ENCODE peak calls at places on chromosomes 2 and 18, in ten cellular contexts. One of them, this sample, is unnamed.

GRCh38 chr2:96138146-96139145 is at the start of gene ASTL:
- DNase-seq in K562: peak; percentile 41
- DNase-seq in breast epithelium: peak; percentile 68
- DNase-seq in uterus: no peak
- DNase-seq in sigmoid colon: no peak
- DNase-seq in ovary: no peak
- DNase-seq in A549: peak; percentile 39
- DNase-seq in gastrocnemius medialis: no peak
- DNase-seq in GM12878: no peak
- DNase-seq in spleen: peak; percentile 84
- DNase-seq in this sample: no peak

GRCh38 chr2:107411267-107411666 is 415.4 kb upstream of the RGPD4 start:
- DNase-seq in K562: no peak
- DNase-seq in breast epithelium: no peak
- DNase-seq in uterus: no peak
- DNase-seq in sigmoid colon: no peak
- DNase-seq in ovary: no peak
- DNase-seq in A549: no peak
- DNase-seq in gastrocnemius medialis: no peak
- DNase-seq in GM12878: no peak
- DNase-seq in spleen: no peak
- DNase-seq in this sample: no peak

GRCh38 chr2:40975175-40975574 is 523.3 kb upstream of the SLC8A1 start:
- DNase-seq in K562: no peak
- DNase-seq in breast epithelium: no peak
- DNase-seq in uterus: no peak
- DNase-seq in sigmoid colon: no peak
- DNase-seq in ovary: no peak
- DNase-seq in A549: no peak
- DNase-seq in gastrocnemius medialis: no peak
- DNase-seq in GM12878: no peak
- DNase-seq in spleen: no peak
- DNase-seq in this sample: no peak

GRCh38 chr2:170996316-170996715 is 67.3 kb downstream of the GORASP2 start:
- DNase-seq in K562: no peak
- DNase-seq in breast epithelium: no peak
- DNase-seq in uterus: no peak
- DNase-seq in sigmoid colon: no peak
- DNase-seq in ovary: no peak
- DNase-seq in A549: no peak
- DNase-seq in gastrocnemius medialis: no peak
- DNase-seq in GM12878: no peak
- DNase-seq in spleen: no peak
- DNase-seq in this sample: no peak

GRCh38 chr2:86453838-86454237 is 12.7 kb downstream of the KDM3A start:
- DNase-seq in K562: no peak
- DNase-seq in breast epithelium: peak; percentile 57
- DNase-seq in uterus: no peak
- DNase-seq in sigmoid colon: no peak
- DNase-seq in ovary: no peak
- DNase-seq in A549: no peak
- DNase-seq in gastrocnemius medialis: no peak
- DNase-seq in GM12878: no peak
- DNase-seq in spleen: no peak
- DNase-seq in this sample: no peak

GRCh38 chr2:234435836-234436481 is 60.9 kb downstream of the ARL4C start:
- DNase-seq in K562: no peak
- DNase-seq in breast epithelium: no peak
- DNase-seq in uterus: no peak
- DNase-seq in sigmoid colon: no peak
- DNase-seq in ovary: no peak
- DNase-seq in A549: no peak
- DNase-seq in gastrocnemius medialis: no peak
- DNase-seq in GM12878: no peak
- DNase-seq in spleen: no peak
- DNase-seq in this sample: no peak

GRCh38 chr2:141137121-141137693 is 993.6 kb downstream of the LRP1B start:
- DNase-seq in K562: no peak
- DNase-seq in breast epithelium: no peak
- DNase-seq in uterus: no peak
- DNase-seq in sigmoid colon: no peak
- DNase-seq in ovary: no peak
- DNase-seq in A549: no peak
- DNase-seq in gastrocnemius medialis: no peak
- DNase-seq in GM12878: no peak
- DNase-seq in spleen: no peak
- DNase-seq in this sample: no peak

GRCh38 chr18:10032331-10032979 is 118.6 kb downstream of the VAPA start:
- DNase-seq in K562: no peak
- DNase-seq in breast epithelium: no peak
- DNase-seq in uterus: peak; percentile 23
- DNase-seq in sigmoid colon: no peak
- DNase-seq in ovary: peak; percentile 73
- DNase-seq in A549: no peak
- DNase-seq in gastrocnemius medialis: no peak
- DNase-seq in GM12878: no peak
- DNase-seq in spleen: peak; percentile 89
- DNase-seq in this sample: no peak

GRCh38 chr18:47387864-47388263 is 136.4 kb upstream of the SKOR2 start:
- DNase-seq in K562: no peak
- DNase-seq in breast epithelium: no peak
- DNase-seq in uterus: no peak
- DNase-seq in sigmoid colon: no peak
- DNase-seq in ovary: no peak
- DNase-seq in A549: no peak
- DNase-seq in gastrocnemius medialis: no peak
- DNase-seq in GM12878: no peak
- DNase-seq in spleen: no peak
- DNase-seq in this sample: no peak

GRCh38 chr18:47383729-47384128 is 132.3 kb upstream of the SKOR2 start:
- DNase-seq in K562: no peak
- DNase-seq in breast epithelium: no peak
- DNase-seq in uterus: no peak
- DNase-seq in sigmoid colon: no peak
- DNase-seq in ovary: no peak
- DNase-seq in A549: no peak
- DNase-seq in gastrocnemius medialis: no peak
- DNase-seq in GM12878: no peak
- DNase-seq in spleen: no peak
- DNase-seq in this sample: no peak

GRCh38 chr18:47380153-47380552 is 128.7 kb upstream of the SKOR2 start:
- DNase-seq in K562: no peak
- DNase-seq in breast epithelium: no peak
- DNase-seq in uterus: no peak
- DNase-seq in sigmoid colon: no peak
- DNase-seq in ovary: no peak
- DNase-seq in A549: no peak
- DNase-seq in gastrocnemius medialis: no peak
- DNase-seq in GM12878: no peak
- DNase-seq in spleen: no peak
- DNase-seq in this sample: no peak

DNA sequence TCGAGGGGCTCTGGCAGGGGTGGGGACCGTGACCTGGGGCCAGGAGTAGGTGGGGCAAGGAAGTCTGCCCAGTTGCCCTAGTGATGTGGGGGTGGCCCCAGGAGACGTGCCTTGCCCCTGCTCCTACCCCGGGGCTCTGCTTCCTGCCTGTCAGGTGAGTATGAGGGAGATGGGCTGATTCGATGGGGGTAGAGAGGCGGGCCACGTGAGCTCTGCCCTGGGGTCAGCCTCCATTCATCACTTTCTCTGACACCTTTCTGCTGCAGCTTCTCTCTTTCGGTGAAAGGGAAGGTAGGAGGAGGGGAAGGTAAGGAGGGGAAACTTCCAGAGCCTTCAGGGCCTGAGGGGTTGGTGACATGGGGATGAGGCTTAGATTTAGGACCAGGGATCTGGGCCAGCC is 130.7 kb upstream of the SKOR2 start:
- DNase-seq in K562: no peak
- DNase-seq in breast epithelium: no peak
- DNase-seq in uterus: no peak
- DNase-seq in sigmoid colon: no peak
- DNase-seq in ovary: no peak
- DNase-seq in A549: no peak
- DNase-seq in gastrocnemius medialis: no peak
- DNase-seq in GM12878: no peak
- DNase-seq in spleen: no peak
- DNase-seq in this sample: no peak
- H3K4me3 ChIP-seq in K562: no peak overlapping the region
- H3K4me3 ChIP-seq in breast epithelium: no peak overlapping the region
- H3K4me3 ChIP-seq in uterus: no peak overlapping the region
- H3K4me3 ChIP-seq in sigmoid colon: no peak overlapping the region
- H3K4me3 ChIP-seq in ovary: no peak overlapping the region
- H3K4me3 ChIP-seq in A549: no peak overlapping the region
- H3K4me3 ChIP-seq in gastrocnemius medialis: no peak overlapping the region
- H3K4me3 ChIP-seq in GM12878: no peak overlapping the region
- H3K4me3 ChIP-seq in spleen: no peak overlapping the region
- H3K4me3 ChIP-seq in this sample: no peak overlapping the region

DNA sequence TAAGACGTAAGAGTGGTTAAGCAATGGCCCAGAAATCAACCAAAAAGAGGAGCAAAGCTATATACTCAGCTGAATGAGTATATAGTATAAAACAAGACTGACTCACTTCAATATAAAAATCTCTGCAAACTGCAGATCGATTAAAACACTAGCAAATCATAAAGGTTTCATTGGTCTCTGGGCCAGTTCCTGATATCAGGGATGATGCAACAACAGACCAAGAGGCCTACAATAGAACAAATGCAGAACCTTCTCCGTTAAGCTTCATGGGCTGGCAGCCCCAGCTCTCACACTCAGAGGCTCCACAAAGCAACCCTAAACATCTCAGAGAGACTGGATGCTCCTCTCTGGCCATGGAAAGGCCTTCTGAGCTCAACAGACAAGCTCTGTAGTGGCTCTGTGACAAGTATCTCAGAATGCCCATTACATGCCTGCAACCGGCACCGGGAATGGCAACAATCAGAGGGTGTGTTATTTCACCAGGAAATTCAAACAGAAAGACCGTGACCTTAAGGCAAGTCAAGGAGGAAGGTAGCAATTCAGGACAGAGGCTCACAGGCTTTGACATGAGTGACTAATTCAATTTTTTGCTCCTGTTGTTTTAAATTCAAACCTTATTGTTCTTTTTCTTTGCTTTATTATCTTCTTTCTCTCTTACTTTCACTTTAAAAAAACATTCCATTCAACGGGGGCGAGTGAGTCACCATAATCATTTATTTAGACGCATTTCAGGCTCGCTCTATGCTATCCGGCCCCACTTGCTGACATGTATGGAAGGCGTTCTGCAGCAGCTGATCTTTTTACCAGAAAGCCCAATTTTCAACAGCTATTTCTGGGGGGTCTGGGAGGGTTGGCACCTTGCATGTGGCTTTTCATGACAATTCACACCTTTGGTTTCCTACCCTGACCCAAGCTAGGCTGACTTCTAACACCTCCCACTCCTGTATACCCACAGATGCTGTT is 15.1 kb downstream of the CYRIA start:
- DNase-seq in K562: no peak
- DNase-seq in breast epithelium: no peak
- DNase-seq in uterus: no peak
- DNase-seq in sigmoid colon: no peak
- DNase-seq in ovary: no peak
- DNase-seq in A549: no peak
- DNase-seq in gastrocnemius medialis: no peak
- DNase-seq in GM12878: no peak
- DNase-seq in spleen: no peak
- DNase-seq in this sample: no peak
- H3K4me1 ChIP-seq in K562: peaks cover 10% of the 10 kb centered on the region
- H3K4me1 ChIP-seq in breast epithelium: peaks cover 32% of the 10 kb centered on the region
- H3K4me1 ChIP-seq in uterus: peaks cover 10% of the 10 kb centered on the region
- H3K4me1 ChIP-seq in sigmoid colon: peaks cover 59% of the 10 kb centered on the region
- H3K4me1 ChIP-seq in ovary: peaks cover 13% of the 10 kb centered on the region
- H3K4me1 ChIP-seq in A549: no peaks in the 10 kb centered on the region
- H3K4me1 ChIP-seq in gastrocnemius medialis: peaks cover 73% of the 10 kb centered on the region
- H3K4me1 ChIP-seq in GM12878: peaks cover 40% of the 10 kb centered on the region
- H3K4me1 ChIP-seq in spleen: peaks cover 100% of the 10 kb centered on the region
- H3K4me1 ChIP-seq in this sample: peaks cover 29% of the 10 kb centered on the region

GRCh38 chr18:34354351-34354750 is 129.6 kb upstream of the NOL4 start:
- DNase-seq in K562: no peak
- DNase-seq in breast epithelium: no peak
- DNase-seq in uterus: no peak
- DNase-seq in sigmoid colon: no peak
- DNase-seq in ovary: no peak
- DNase-seq in A549: no peak
- DNase-seq in gastrocnemius medialis: no peak
- DNase-seq in GM12878: no peak
- DNase-seq in spleen: no peak
- DNase-seq in this sample: no peak

GRCh38 chr18:34357944-34358580 is 133.3 kb upstream of the NOL4 start:
- DNase-seq in K562: no peak
- DNase-seq in breast epithelium: no peak
- DNase-seq in uterus: no peak
- DNase-seq in sigmoid colon: no peak
- DNase-seq in ovary: no peak
- DNase-seq in A549: no peak
- DNase-seq in gastrocnemius medialis: no peak
- DNase-seq in GM12878: no peak
- DNase-seq in spleen: no peak
- DNase-seq in this sample: no peak

GRCh38 chr18:34364699-34365098 is 140.0 kb upstream of the NOL4 start:
- DNase-seq in K562: no peak
- DNase-seq in breast epithelium: no peak
- DNase-seq in uterus: no peak
- DNase-seq in sigmoid colon: no peak
- DNase-seq in ovary: no peak
- DNase-seq in A549: no peak
- DNase-seq in gastrocnemius medialis: no peak
- DNase-seq in GM12878: no peak
- DNase-seq in spleen: no peak
- DNase-seq in this sample: no peak

DNA sequence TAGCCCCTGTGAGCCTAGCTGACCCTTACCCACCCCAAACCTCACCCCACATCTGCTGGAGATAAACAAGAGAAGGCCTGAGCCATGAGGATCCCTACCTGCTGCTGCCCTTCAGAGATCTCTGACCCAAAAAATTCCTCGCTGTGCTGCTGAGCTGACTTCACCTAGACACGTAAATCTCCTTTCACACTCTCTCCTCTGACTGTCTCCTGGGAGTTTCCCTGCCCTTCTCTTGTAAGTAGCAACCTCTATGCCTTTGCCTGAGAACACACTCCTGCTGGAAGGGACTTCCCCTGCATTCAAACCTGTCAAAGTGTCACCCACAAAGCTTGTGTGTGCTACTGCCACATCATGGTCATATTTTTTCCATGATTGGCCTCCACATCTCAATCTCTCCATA is 134.2 kb upstream of the NOL4 start:
- DNase-seq in K562: no peak
- DNase-seq in breast epithelium: no peak
- DNase-seq in uterus: no peak
- DNase-seq in sigmoid colon: no peak
- DNase-seq in ovary: no peak
- DNase-seq in A549: no peak
- DNase-seq in gastrocnemius medialis: no peak
- DNase-seq in GM12878: peak; percentile 72
- DNase-seq in spleen: no peak
- DNase-seq in this sample: no peak
- TF ChIP-seq POLR2A in K562: no peak
- TF ChIP-seq POLR2A in breast epithelium: no peak
- TF ChIP-seq POLR2A in uterus: no peak
- TF ChIP-seq POLR2A in sigmoid colon: no peak
- TF ChIP-seq POLR2A in ovary: no peak
- TF ChIP-seq POLR2A in A549: no peak
- TF ChIP-seq POLR2A in gastrocnemius medialis: no peak
- TF ChIP-seq POLR2A in GM12878: no peak
- TF ChIP-seq POLR2A in spleen: no peak
- TF ChIP-seq POLR2A in this sample: no peak

DNA sequence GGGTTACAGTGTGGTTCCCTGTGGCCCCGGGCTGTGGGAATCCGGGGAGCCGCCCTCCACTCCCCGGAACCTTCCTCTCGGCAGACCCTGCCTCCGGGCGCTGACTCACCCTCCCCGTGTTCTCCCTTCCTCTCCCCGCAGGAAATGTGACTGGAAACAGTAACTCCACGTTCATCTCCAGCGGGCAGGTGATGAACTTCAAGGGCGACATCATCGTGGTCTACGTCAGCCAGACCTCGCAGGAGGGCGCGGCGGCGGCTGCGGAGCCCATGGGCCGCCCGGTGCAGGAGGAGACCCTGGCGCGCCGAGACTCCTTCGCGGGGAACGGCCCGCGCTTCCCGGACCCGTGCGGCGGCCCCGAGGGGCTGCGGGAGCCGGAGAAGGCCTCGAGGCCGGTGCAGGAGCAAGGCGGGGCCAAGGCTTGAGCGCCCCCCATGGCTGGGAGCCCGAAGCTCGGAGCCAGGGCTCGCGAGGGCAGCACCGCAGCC is 59.5 kb downstream of the TNFRSF11A start:
- DNase-seq in K562: no peak
- DNase-seq in breast epithelium: no peak
- DNase-seq in uterus: no peak
- DNase-seq in sigmoid colon: no peak
- DNase-seq in ovary: no peak
- DNase-seq in A549: peak; percentile 21
- DNase-seq in gastrocnemius medialis: no peak
- DNase-seq in GM12878: no peak
- DNase-seq in spleen: no peak
- DNase-seq in this sample: no peak
- H3K4me3 ChIP-seq in K562: no peak overlapping the region
- H3K4me3 ChIP-seq in breast epithelium: peak overlapping the region; percentile 40
- H3K4me3 ChIP-seq in uterus: no peak overlapping the region
- H3K4me3 ChIP-seq in sigmoid colon: no peak overlapping the region
- H3K4me3 ChIP-seq in ovary: no peak overlapping the region
- H3K4me3 ChIP-seq in A549: peak overlapping the region; percentile 51
- H3K4me3 ChIP-seq in gastrocnemius medialis: peak overlapping the region; percentile 31
- H3K4me3 ChIP-seq in GM12878: no peak overlapping the region
- H3K4me3 ChIP-seq in spleen: no peak overlapping the region
- H3K4me3 ChIP-seq in this sample: peak overlapping the region; percentile 3

This sample was measured in esophagus squamous epithelium.